ENCODE peak calls at places on chromosomes 4 and X, in six cellular contexts. J is fibroblast of mammary gland; C is NCI-H2171 treated with DMSO at 0.1 percent for 48 hours; M is glutamatergic neuron; D is choroid plexus epithelial cell; R is naive thymus-derived CD8-positive, alpha-beta T cell. W is an unnamed sample.

GRCh38 chr4:152534541-152535231 is 1.2 kb downstream of the FBXW7 start:
- DNase-seq in D (peak), R (peak), J (no peak), M (peak), C (peak), W (no peak)

GRCh38 chr4:54930226-54930625 is 195.2 kb downstream of the KDR start:
- DNase-seq in C (no peak), D (peak), J (peak), M (no peak), R (no peak), W (no peak)

GRCh38 chrX:70525733-70526132 is 81.1 kb downstream of the DLG3 start:
- DNase-seq in D (peak), R (no peak), M (no peak), J (no peak), C (no peak), W (no peak)

GRCh38 chrX:140799216-140799615 is 89.7 kb downstream of the LINC00632 start:
- DNase-seq in D (no peak), J (peak), R (no peak), M (no peak), C (no peak), W (no peak)

GRCh38 chrX:119690921-119691716 is 1.8 kb downstream of the SEPTIN6 start:
- DNase-seq in M (peak), J (peak), C (no peak), D (no peak), R (no peak), W (peak)

GRCh38 chr4:10893417-10893816 is 208.8 kb upstream of the CLNK start:
- DNase-seq in J (no peak), C (no peak), D (peak), M (peak), R (no peak), W (no peak)

GRCh38 chr4:159504634-159505033 is 401.8 kb downstream of the RAPGEF2 start:
- DNase-seq in R (no peak), M (no peak), J (peak), C (no peak), D (peak), W (no peak)

GRCh38 chrX:31128849-31129248 is 57.0 kb upstream of the FTHL17 start:
- DNase-seq in M (no peak), J (no peak), D (no peak), R (no peak), C (no peak), W (no peak)

GRCh38 chrX:18640686-18641085 is 31.2 kb downstream of the RS1 start:
- DNase-seq in C (no peak), R (no peak), D (no peak), J (no peak), M (peak), W (peak)

GRCh38 chrX:49992809-49993208 is 70.4 kb downstream of the CLCN5 start:
- DNase-seq in R (no peak), C (no peak), D (no peak), J (peak), M (no peak), W (no peak)

GRCh38 chrX:54785901-54786300 is 12.2 kb downstream of the ITIH6 start:
- DNase-seq in D (peak), R (no peak), M (peak), C (no peak), J (peak), W (no peak)

GRCh38 chr4:26150948-26151347 is 169.9 kb upstream of the RBPJ start:
- DNase-seq in C (no peak), M (no peak), J (peak), R (no peak), D (no peak), W (no peak)

GRCh38 chr4:5964030-5964429 is 54.2 kb downstream of the C4orf50 start:
- DNase-seq in R (no peak), M (no peak), C (no peak), J (no peak), D (no peak), W (no peak)

GRCh38 chrX:103586314-103586646 is 965 bp downstream of the TCEAL4 start:
- DNase-seq in C (no peak), R (no peak), J (no peak), D (peak), M (no peak), W (no peak)

W was measured in SK-N-DZ.